ENCODE peak calls at places on chromosomes 3 and 15, in five cellular contexts. Y, W, C, X and J are unnamed samples.

GRCh38 chr3:141094851-141095545 is 43.9 kb downstream of the SPSB4 start:
- DNase-seq in Y (no peak), W (peak; percentile 60), C (no peak), X (no peak), J (no peak)

GRCh38 chr15:40307421-40308165 is at the start of gene PLCB2:
- DNase-seq in Y (no peak), W (peak; percentile 82), C (no peak), X (no peak), J (peak; percentile 68)

GRCh38 chr15:58932791-58933310 is 628 bp downstream of the SLTM start:
- DNase-seq in Y (peak; percentile 39), W (no peak), C (peak; percentile 71), X (peak; percentile 19), J (peak; percentile 42)

GRCh38 chr3:49929333-49930240 is at the start of gene MON1A:
- DNase-seq in Y (peak; percentile 96), W (peak; percentile 98), C (peak; percentile 95), X (peak; percentile 93), J (peak; percentile 96)

GRCh38 chr15:57463360-57463759 is 87.1 kb downstream of the CGNL1 start:
- DNase-seq in Y (no peak), W (no peak), C (no peak), X (no peak), J (no peak)

GRCh38 chr15:55742498-55742926 is 440 bp downstream of the PRTG start:
- DNase-seq in Y (peak; percentile 5), W (no peak), C (peak; percentile 61), X (no peak), J (peak; percentile 23)

GRCh38 chr3:57397175-57398026 is 104.9 kb upstream of the ASB14 start:
- DNase-seq in Y (no peak), W (peak; percentile 75), C (peak; percentile 63), X (peak; percentile 7), J (peak; percentile 82)

GRCh38 chr3:122458992-122459391 is 43.1 kb upstream of the WDR5B start:
- DNase-seq in Y (no peak), W (no peak), C (peak; percentile 58), X (no peak), J (peak; percentile 71)

GRCh38 chr15:57343526-57343925 is 32.8 kb upstream of the CGNL1 start:
- DNase-seq in Y (no peak), W (no peak), C (no peak), X (no peak), J (no peak)

GRCh38 chr15:69758291-69758771 is 305.7 kb downstream of the RPLP1 start:
- DNase-seq in Y (no peak), W (no peak), C (peak; percentile 40), X (peak; percentile 12), J (no peak)

GRCh38 chr15:82749951-82750830 is 40.5 kb upstream of the AP3B2 start:
- DNase-seq in Y (peak; percentile 96), W (peak; percentile 96), C (peak; percentile 97), X (peak; percentile 93), J (peak; percentile 94)

GRCh38 chr3:57118279-57118678 is 46.9 kb downstream of the IL17RD start:
- DNase-seq in Y (no peak), W (no peak), C (no peak), X (no peak), J (no peak)

GRCh38 chr15:99929266-99929665 is 196.0 kb upstream of the LYSMD4 start:
- DNase-seq in Y (no peak), W (no peak), C (no peak), X (no peak), J (peak; percentile 72)

GRCh38 chr3:160163259-160163878 is 61.9 kb upstream of the C3orf80 start:
- DNase-seq in Y (no peak), W (no peak), C (peak; percentile 42), X (no peak), J (no peak)

GRCh38 chr3:49454457-49454856 is 15.6 kb upstream of the DAG1 start:
- DNase-seq in Y (no peak), W (no peak), C (peak; percentile 72), X (no peak), J (peak; percentile 95)

GRCh38 chr3:31521468-31521867 is 11.3 kb upstream of the STT3B start:
- DNase-seq in Y (no peak), W (no peak), C (no peak), X (no peak), J (no peak)

GRCh38 chr15:89107984-89108383 is 19.7 kb downstream of the ABHD2 start:
- DNase-seq in Y (no peak), W (no peak), C (no peak), X (no peak), J (no peak)

GRCh38 chr3:71356272-71356671 is 227.3 kb downstream of the FOXP1 start:
- DNase-seq in Y (no peak), W (peak; percentile 59), C (peak; percentile 37), X (no peak), J (no peak)

GRCh38 chr3:24253336-24253735 is 241.3 kb downstream of the THRB start:
- DNase-seq in Y (no peak), W (no peak), C (no peak), X (no peak), J (no peak)

GRCh38 chr3:18438586-18438985 is 13.4 kb upstream of the SATB1 start:
- DNase-seq in Y (no peak), W (peak; percentile 67), C (no peak), X (no peak), J (peak; percentile 13)

GRCh38 chr3:64530434-64531049 is 157.3 kb downstream of the ADAMTS9 start:
- DNase-seq in Y (peak; percentile 12), W (peak; percentile 70), C (peak; percentile 79), X (peak; percentile 65), J (peak; percentile 89)

GRCh38 chr15:80072285-80072684 is 12.8 kb downstream of the ZFAND6 start:
- DNase-seq in Y (peak; percentile 25), W (no peak), C (peak; percentile 81), X (peak; percentile 52), J (peak; percentile 91)

GRCh38 chr3:152261329-152261728 is 7.4 kb upstream of the MBNL1 start:
- DNase-seq in Y (no peak), W (no peak), C (no peak), X (no peak), J (no peak)

GRCh38 chr3:57464801-57465200 is 79.3 kb downstream of the DNAH12 start:
- DNase-seq in Y (no peak), W (no peak), C (no peak), X (no peak), J (peak; percentile 13)

GRCh38 chr3:20575153-20575552 is 389.1 kb upstream of the SGO1 start:
- DNase-seq in Y (no peak), W (no peak), C (no peak), X (no peak), J (no peak)

GRCh38 chr3:110881069-110881468 is 190.5 kb upstream of the NECTIN3 start:
- DNase-seq in Y (no peak), W (peak; percentile 59), C (peak; percentile 46), X (peak; percentile 95), J (peak; percentile 56)

GRCh38 chr3:197478746-197479668 is 76.8 kb downstream of the BDH1 start:
- DNase-seq in Y (peak; percentile 40), W (no peak), C (no peak), X (no peak), J (no peak)

GRCh38 chr15:59170295-59170881 is 36.3 kb upstream of the LDHAL6B start:
- DNase-seq in Y (peak; percentile 80), W (no peak), C (peak; percentile 26), X (peak; percentile 88), J (peak; percentile 29)

DNA sequence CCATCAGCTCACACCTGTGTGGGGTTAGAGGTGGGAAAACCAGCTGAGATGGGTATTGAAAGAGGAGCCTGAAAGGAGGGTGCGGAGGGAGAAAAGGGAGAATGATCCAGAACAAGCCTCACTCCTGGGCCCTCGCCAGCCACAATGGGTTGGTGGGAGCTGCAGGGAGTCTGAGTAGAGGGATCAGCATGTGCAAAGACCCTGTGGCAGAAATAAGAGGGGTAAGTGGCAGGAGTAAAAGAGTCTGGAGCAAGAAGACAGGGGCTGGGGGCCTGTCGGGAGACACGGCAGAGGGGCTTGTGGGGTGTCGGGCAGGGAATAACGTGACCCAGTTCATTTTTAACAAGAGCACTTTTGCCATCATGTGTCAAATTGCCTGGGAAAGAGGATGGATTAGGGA is 34.0 kb downstream of the CCDC33 start:
- DNase-seq in Y (no peak), W (no peak), C (no peak), X (no peak), J (no peak)
- H3K27ac ChIP-seq in Y (no peak overlapping the region), W (no peak overlapping the region), C (no peak overlapping the region), X (no peak overlapping the region), J (no peak overlapping the region)

DNA sequence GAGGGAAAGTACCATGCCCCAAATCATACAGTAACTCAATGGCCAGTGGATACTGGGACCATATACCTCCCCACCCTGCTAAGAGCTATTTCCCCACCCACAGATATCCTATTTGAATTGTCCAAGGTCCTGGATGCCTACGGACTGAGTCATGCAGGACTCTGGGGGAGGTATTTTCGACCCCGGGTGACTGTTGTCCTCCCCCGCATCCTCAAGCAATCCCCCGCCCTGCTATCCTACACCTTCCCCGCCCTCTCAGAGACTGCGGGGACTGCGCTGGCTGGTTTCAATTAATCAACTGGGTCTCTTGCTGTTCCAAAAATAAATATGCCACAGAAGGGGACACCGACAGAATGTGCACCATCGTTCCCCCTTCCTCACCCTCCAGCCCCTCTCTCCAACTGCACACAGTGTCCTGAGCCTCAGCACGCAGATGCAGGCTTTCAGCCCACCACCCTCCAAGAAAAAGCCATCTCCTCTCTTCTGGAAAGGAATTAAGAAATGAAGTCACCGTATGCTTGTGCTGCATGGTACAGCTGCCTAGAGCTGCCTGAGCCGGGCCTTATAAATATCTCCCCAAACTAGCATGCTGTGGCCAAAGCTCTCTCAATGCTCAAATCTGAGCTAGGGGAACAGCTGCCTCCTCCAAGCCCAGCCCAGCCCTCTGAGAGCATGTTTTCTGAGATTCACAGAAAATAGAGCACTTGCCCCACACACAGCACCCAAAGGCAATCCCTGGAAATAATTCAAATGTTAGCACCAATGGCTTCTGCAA is 8.2 kb downstream of the CAV3 start:
- DNase-seq in Y (no peak), W (no peak), C (peak; percentile 81), X (no peak), J (peak; percentile 85)
- H3K27ac ChIP-seq in Y (no peak overlapping the region), W (no peak overlapping the region), C (peak overlapping the region; percentile 54), X (no peak overlapping the region), J (no peak overlapping the region)

GRCh38 chr3:126936853-126937395 is 46.0 kb upstream of the PLXNA1 start:
- DNase-seq in Y (no peak), W (no peak), C (no peak), X (no peak), J (no peak)

GRCh38 chr3:126932188-126932931 is 50.6 kb upstream of the PLXNA1 start:
- DNase-seq in Y (no peak), W (peak; percentile 34), C (no peak), X (peak; percentile 43), J (no peak)

GRCh38 chr3:126934149-126934548 is 48.8 kb upstream of the PLXNA1 start:
- DNase-seq in Y (no peak), W (no peak), C (peak; percentile 39), X (no peak), J (no peak)

GRCh38 chr3:126936110-126936509 is 46.8 kb upstream of the PLXNA1 start:
- DNase-seq in Y (no peak), W (no peak), C (no peak), X (no peak), J (no peak)

DNA sequence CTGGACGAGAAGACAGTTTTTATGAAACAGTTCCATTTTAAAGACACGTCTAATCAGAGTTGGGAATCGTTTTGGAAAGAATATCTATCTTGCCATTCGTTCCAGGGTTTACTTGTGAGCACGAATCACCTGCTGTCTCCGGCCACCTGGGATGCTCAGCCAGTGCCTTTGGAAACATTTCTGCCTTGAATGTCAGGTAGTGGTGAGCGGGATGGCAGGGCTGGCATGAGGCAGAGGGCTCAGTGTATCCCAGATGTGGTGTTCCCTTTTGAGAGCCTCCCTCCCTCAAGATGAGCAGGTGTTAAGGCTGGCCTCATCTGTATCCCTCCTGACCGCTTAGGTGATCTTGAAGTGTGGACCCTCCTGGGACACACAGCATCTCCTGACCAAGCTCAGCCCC is 47.9 kb upstream of the PLXNA1 start:
- DNase-seq in Y (no peak), W (no peak), C (no peak), X (no peak), J (no peak)
- H3K27ac ChIP-seq in Y (no peak overlapping the region), W (no peak overlapping the region), C (no peak overlapping the region), X (no peak overlapping the region), J (no peak overlapping the region)

GRCh38 chr3:182276512-182276911 is 516.8 kb upstream of the ATP11B start:
- DNase-seq in Y (no peak), W (no peak), C (no peak), X (no peak), J (no peak)
- H3K27ac ChIP-seq in Y (no peak overlapping the region), W (no peak overlapping the region), C (no peak overlapping the region), X (no peak overlapping the region), J (no peak overlapping the region)